ENCODE peak calls at places on chromosomes 11 and 22, in five cellular contexts. F is B cell; S is thoracic aorta; X is Right ventricle myocardium superior; E is CD4-positive, CD25-positive, alpha-beta regulatory T cell. M is an unnamed sample.

GRCh38 chr11:121589946-121590537 is 137.3 kb upstream of the SORL1-AS1 start:
- ATAC-seq in S (no peak), X (no peak), E (peak), F (peak), M (no peak)

GRCh38 chr11:127345819-127346459 is 345.4 kb upstream of the KIRREL3 start:
- ATAC-seq in E (no peak), X (no peak), F (no peak), S (no peak), M (no peak)

GRCh38 chr11:99316761-99317475 is 296.2 kb downstream of the CNTN5 start:
- ATAC-seq in F (no peak), E (no peak), S (no peak), X (peak), M (no peak)

GRCh38 chr11:62421996-62422395 is 3.2 kb downstream of the SCGB1A1 start:
- ATAC-seq in S (no peak), F (no peak), X (no peak), E (no peak), M (no peak)

GRCh38 chr11:73760066-73760679 is 701 bp downstream of the RAB6A start:
- ATAC-seq in X (peak), F (no peak), E (no peak), S (peak), M (peak)

GRCh38 chr11:107501713-107502112 is 44.1 kb upstream of the CWF19L2 start:
- ATAC-seq in E (no peak), S (no peak), F (no peak), X (no peak), M (no peak)

GRCh38 chr11:789951-790350 is at the start of gene CEND1:
- ATAC-seq in S (no peak), E (no peak), X (peak), F (peak), M (no peak)

GRCh38 chr22:44172370-44173108 is 8.2 kb upstream of the PARVG start:
- ATAC-seq in S (no peak), E (peak), X (peak), F (peak), M (peak)

GRCh38 chr11:33135768-33136443 is 25.4 kb downstream of the CSTF3 start:
- ATAC-seq in X (no peak), E (no peak), F (no peak), S (no peak), M (no peak)

GRCh38 chr11:84804026-84804425 is 823.1 kb downstream of the DLG2 start:
- ATAC-seq in S (no peak), E (no peak), X (no peak), F (no peak), M (no peak)

M was measured in gastroesophageal sphincter.